ENCODE peak calls at places on chromosome 10, in four cellular contexts. One of them, this sample, is unnamed.

GRCh38 chr10:129033354-129033729 is 433.7 kb upstream of the MGMT start:
- DNase-seq in osteoblast: no peak
- DNase-seq in RWPE2: no peak
- DNase-seq in activated effector memory CD4-positive, alpha-beta T cell treated with Interleukin-2 at 50 U/mL for 16 hours: no peak
- DNase-seq in this sample: no peak

GRCh38 chr10:12067336-12067735 is 1.4 kb upstream of the DHTKD1 start:
- DNase-seq in osteoblast: peak
- DNase-seq in RWPE2: no peak
- DNase-seq in activated effector memory CD4-positive, alpha-beta T cell treated with Interleukin-2 at 50 U/mL for 16 hours: no peak
- DNase-seq in this sample: no peak

GRCh38 chr10:124416733-124417132 is 2.0 kb downstream of the OAT start:
- DNase-seq in osteoblast: peak
- DNase-seq in RWPE2: no peak
- DNase-seq in activated effector memory CD4-positive, alpha-beta T cell treated with Interleukin-2 at 50 U/mL for 16 hours: no peak
- DNase-seq in this sample: no peak

GRCh38 chr10:22810643-22811254 is 96.4 kb upstream of the PIP4K2A start:
- DNase-seq in osteoblast: no peak
- DNase-seq in RWPE2: no peak
- DNase-seq in activated effector memory CD4-positive, alpha-beta T cell treated with Interleukin-2 at 50 U/mL for 16 hours: no peak
- DNase-seq in this sample: no peak

GRCh38 chr10:71580415-71580814 is 139.2 kb downstream of the C10orf105 start:
- DNase-seq in osteoblast: peak
- DNase-seq in RWPE2: no peak
- DNase-seq in activated effector memory CD4-positive, alpha-beta T cell treated with Interleukin-2 at 50 U/mL for 16 hours: no peak
- DNase-seq in this sample: no peak

GRCh38 chr10:48324580-48324979 is 18.1 kb downstream of the MAPK8 start:
- DNase-seq in osteoblast: no peak
- DNase-seq in RWPE2: no peak
- DNase-seq in activated effector memory CD4-positive, alpha-beta T cell treated with Interleukin-2 at 50 U/mL for 16 hours: no peak
- DNase-seq in this sample: no peak

GRCh38 chr10:82674036-82674435 is 799.0 kb downstream of the NRG3 start:
- DNase-seq in osteoblast: no peak
- DNase-seq in RWPE2: no peak
- DNase-seq in activated effector memory CD4-positive, alpha-beta T cell treated with Interleukin-2 at 50 U/mL for 16 hours: no peak
- DNase-seq in this sample: no peak

GRCh38 chr10:58932821-58933314 is 243.6 kb upstream of the PHYHIPL start:
- DNase-seq in osteoblast: no peak
- DNase-seq in RWPE2: no peak
- DNase-seq in activated effector memory CD4-positive, alpha-beta T cell treated with Interleukin-2 at 50 U/mL for 16 hours: no peak
- DNase-seq in this sample: no peak

GRCh38 chr10:100738055-100738827 is 7.1 kb upstream of the PAX2 start:
- DNase-seq in osteoblast: peak
- DNase-seq in RWPE2: no peak
- DNase-seq in activated effector memory CD4-positive, alpha-beta T cell treated with Interleukin-2 at 50 U/mL for 16 hours: no peak
- DNase-seq in this sample: peak

This sample was measured in upper lobe of right lung.